ENCODE peak calls at places on chromosomes 11 and 22, in eight cellular contexts. One of them, this sample, is unnamed.

GRCh38 chr22:31160328-31160978 is 471 bp downstream of the RNF185 start:
- DNase-seq in neural progenitor cell: no peak
- DNase-seq in GM12865: no peak
- DNase-seq in psoas muscle: no peak
- DNase-seq in RWPE1: peak
- DNase-seq in HFF-Myc: no peak
- DNase-seq in NB4: no peak
- DNase-seq in lung: no peak
- DNase-seq in this sample: no peak

GRCh38 chr11:12222099-12222751 is 111.8 kb downstream of the MICAL2 start:
- DNase-seq in neural progenitor cell: no peak
- DNase-seq in GM12865: no peak
- DNase-seq in psoas muscle: peak
- DNase-seq in RWPE1: no peak
- DNase-seq in HFF-Myc: no peak
- DNase-seq in NB4: peak
- DNase-seq in lung: peak
- DNase-seq in this sample: peak

GRCh38 chr11:34809191-34810106 is 106.7 kb downstream of the APIP start:
- DNase-seq in neural progenitor cell: no peak
- DNase-seq in GM12865: no peak
- DNase-seq in psoas muscle: no peak
- DNase-seq in RWPE1: peak
- DNase-seq in HFF-Myc: no peak
- DNase-seq in NB4: peak
- DNase-seq in lung: no peak
- DNase-seq in this sample: no peak

GRCh38 chr22:27515091-27515523 is 286.4 kb downstream of the MN1 start:
- DNase-seq in neural progenitor cell: no peak
- DNase-seq in GM12865: no peak
- DNase-seq in psoas muscle: peak
- DNase-seq in RWPE1: no peak
- DNase-seq in HFF-Myc: no peak
- DNase-seq in NB4: no peak
- DNase-seq in lung: no peak
- DNase-seq in this sample: no peak

GRCh38 chr11:121576531-121576930 is 123.8 kb upstream of the SORL1-AS1 start:
- DNase-seq in neural progenitor cell: no peak
- DNase-seq in GM12865: peak
- DNase-seq in psoas muscle: no peak
- DNase-seq in RWPE1: no peak
- DNase-seq in HFF-Myc: no peak
- DNase-seq in NB4: no peak
- DNase-seq in lung: no peak
- DNase-seq in this sample: no peak

GRCh38 chr22:21038405-21038804 is 6.0 kb upstream of the SLC7A4 start:
- DNase-seq in neural progenitor cell: no peak
- DNase-seq in GM12865: no peak
- DNase-seq in psoas muscle: peak
- DNase-seq in RWPE1: no peak
- DNase-seq in HFF-Myc: no peak
- DNase-seq in NB4: no peak
- DNase-seq in lung: no peak
- DNase-seq in this sample: no peak

GRCh38 chr11:86064236-86064803 is 4.6 kb downstream of the PICALM start:
- DNase-seq in neural progenitor cell: no peak
- DNase-seq in GM12865: no peak
- DNase-seq in psoas muscle: no peak
- DNase-seq in RWPE1: no peak
- DNase-seq in HFF-Myc: no peak
- DNase-seq in NB4: peak
- DNase-seq in lung: no peak
- DNase-seq in this sample: no peak

GRCh38 chr11:3148255-3148989 is 16.7 kb downstream of the OSBPL5 start:
- DNase-seq in neural progenitor cell: no peak
- DNase-seq in GM12865: no peak
- DNase-seq in psoas muscle: no peak
- DNase-seq in RWPE1: no peak
- DNase-seq in HFF-Myc: no peak
- DNase-seq in NB4: no peak
- DNase-seq in lung: no peak
- DNase-seq in this sample: no peak

GRCh38 chr22:35104491-35104890 is 38.5 kb downstream of the ISX start:
- DNase-seq in neural progenitor cell: no peak
- DNase-seq in GM12865: no peak
- DNase-seq in psoas muscle: no peak
- DNase-seq in RWPE1: no peak
- DNase-seq in HFF-Myc: no peak
- DNase-seq in NB4: no peak
- DNase-seq in lung: no peak
- DNase-seq in this sample: no peak

GRCh38 chr22:35098921-35099320 is 33.0 kb downstream of the ISX start:
- DNase-seq in neural progenitor cell: no peak
- DNase-seq in GM12865: no peak
- DNase-seq in psoas muscle: no peak
- DNase-seq in RWPE1: no peak
- DNase-seq in HFF-Myc: no peak
- DNase-seq in NB4: no peak
- DNase-seq in lung: no peak
- DNase-seq in this sample: no peak

GRCh38 chr22:35103756-35104155 is 37.8 kb downstream of the ISX start:
- DNase-seq in neural progenitor cell: no peak
- DNase-seq in GM12865: no peak
- DNase-seq in psoas muscle: no peak
- DNase-seq in RWPE1: no peak
- DNase-seq in HFF-Myc: no peak
- DNase-seq in NB4: no peak
- DNase-seq in lung: no peak
- DNase-seq in this sample: no peak

GRCh38 chr22:35099883-35100282 is 33.9 kb downstream of the ISX start:
- DNase-seq in neural progenitor cell: no peak
- DNase-seq in GM12865: no peak
- DNase-seq in psoas muscle: no peak
- DNase-seq in RWPE1: no peak
- DNase-seq in HFF-Myc: no peak
- DNase-seq in NB4: no peak
- DNase-seq in lung: no peak
- DNase-seq in this sample: no peak

DNA sequence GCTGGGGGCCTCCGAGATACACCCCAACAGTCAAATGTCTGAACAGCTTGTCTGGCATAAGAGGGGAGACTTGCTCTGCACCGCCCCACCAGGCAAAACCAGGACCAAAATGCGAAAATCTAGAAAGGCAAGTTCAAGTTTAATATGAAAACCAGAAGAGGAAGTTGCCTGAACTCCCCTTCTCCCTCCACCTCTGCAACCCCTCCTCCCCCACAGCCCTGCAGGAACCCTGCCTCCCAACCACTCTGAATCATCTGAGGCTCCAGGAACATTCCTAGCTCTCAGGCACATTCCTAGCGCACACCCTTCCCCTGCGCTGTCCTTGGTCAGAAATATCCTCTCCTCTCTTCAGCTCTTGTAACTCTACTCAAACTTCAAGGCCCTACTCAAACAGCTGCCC is 36.7 kb downstream of the ISX start:
- DNase-seq in neural progenitor cell: peak
- DNase-seq in GM12865: peak
- DNase-seq in psoas muscle: no peak
- DNase-seq in RWPE1: peak
- DNase-seq in HFF-Myc: no peak
- DNase-seq in NB4: peak
- DNase-seq in lung: peak
- DNase-seq in this sample: no peak
- TF ChIP-seq CTCF in neural progenitor cell: no peak
- TF ChIP-seq CTCF in GM12865: peak
- TF ChIP-seq CTCF in psoas muscle: no peak
- TF ChIP-seq CTCF in RWPE1: no peak
- TF ChIP-seq CTCF in HFF-Myc: no peak
- TF ChIP-seq CTCF in NB4: no peak
- TF ChIP-seq CTCF in lung: no peak
- TF ChIP-seq CTCF in this sample: no peak

GRCh38 chr11:44467931-44468330 is 97.5 kb upstream of the CD82 start:
- DNase-seq in neural progenitor cell: peak
- DNase-seq in GM12865: no peak
- DNase-seq in psoas muscle: no peak
- DNase-seq in RWPE1: no peak
- DNase-seq in HFF-Myc: no peak
- DNase-seq in NB4: no peak
- DNase-seq in lung: no peak
- DNase-seq in this sample: no peak

GRCh38 chr11:44467413-44467812 is 98.0 kb upstream of the CD82 start:
- DNase-seq in neural progenitor cell: peak
- DNase-seq in GM12865: no peak
- DNase-seq in psoas muscle: no peak
- DNase-seq in RWPE1: no peak
- DNase-seq in HFF-Myc: no peak
- DNase-seq in NB4: no peak
- DNase-seq in lung: no peak
- DNase-seq in this sample: no peak

GRCh38 chr11:44463751-44464150 is 101.7 kb upstream of the CD82 start:
- DNase-seq in neural progenitor cell: no peak
- DNase-seq in GM12865: no peak
- DNase-seq in psoas muscle: no peak
- DNase-seq in RWPE1: no peak
- DNase-seq in HFF-Myc: no peak
- DNase-seq in NB4: no peak
- DNase-seq in lung: no peak
- DNase-seq in this sample: no peak

GRCh38 chr11:44466531-44467179 is 98.8 kb upstream of the CD82 start:
- DNase-seq in neural progenitor cell: no peak
- DNase-seq in GM12865: no peak
- DNase-seq in psoas muscle: no peak
- DNase-seq in RWPE1: no peak
- DNase-seq in HFF-Myc: no peak
- DNase-seq in NB4: no peak
- DNase-seq in lung: no peak
- DNase-seq in this sample: no peak

DNA sequence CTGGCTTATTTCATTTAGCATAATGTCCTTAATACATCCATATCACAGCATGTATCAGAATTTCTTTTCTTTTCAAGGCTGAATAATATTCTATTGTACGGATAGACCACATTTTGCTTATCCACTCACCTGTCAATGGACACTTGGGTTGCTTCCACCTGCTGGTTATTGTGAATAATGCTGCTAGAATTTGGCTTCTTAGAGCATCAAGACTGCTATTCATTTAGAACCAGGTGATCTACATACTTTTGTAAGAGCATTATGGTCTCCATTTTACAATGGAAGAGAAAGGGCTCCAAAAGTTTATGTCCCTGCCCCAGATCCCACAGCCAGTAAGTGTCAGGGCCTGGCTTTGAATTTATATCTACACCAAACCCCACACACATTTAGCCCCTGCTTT is 100.7 kb upstream of the CD82 start:
- DNase-seq in neural progenitor cell: no peak
- DNase-seq in GM12865: peak
- DNase-seq in psoas muscle: no peak
- DNase-seq in RWPE1: no peak
- DNase-seq in HFF-Myc: no peak
- DNase-seq in NB4: peak
- DNase-seq in lung: no peak
- DNase-seq in this sample: no peak
- TF ChIP-seq CTCF in neural progenitor cell: peak
- TF ChIP-seq CTCF in GM12865: no peak
- TF ChIP-seq CTCF in psoas muscle: no peak
- TF ChIP-seq CTCF in RWPE1: no peak
- TF ChIP-seq CTCF in HFF-Myc: no peak
- TF ChIP-seq CTCF in NB4: no peak
- TF ChIP-seq CTCF in lung: no peak
- TF ChIP-seq CTCF in this sample: no peak

DNA sequence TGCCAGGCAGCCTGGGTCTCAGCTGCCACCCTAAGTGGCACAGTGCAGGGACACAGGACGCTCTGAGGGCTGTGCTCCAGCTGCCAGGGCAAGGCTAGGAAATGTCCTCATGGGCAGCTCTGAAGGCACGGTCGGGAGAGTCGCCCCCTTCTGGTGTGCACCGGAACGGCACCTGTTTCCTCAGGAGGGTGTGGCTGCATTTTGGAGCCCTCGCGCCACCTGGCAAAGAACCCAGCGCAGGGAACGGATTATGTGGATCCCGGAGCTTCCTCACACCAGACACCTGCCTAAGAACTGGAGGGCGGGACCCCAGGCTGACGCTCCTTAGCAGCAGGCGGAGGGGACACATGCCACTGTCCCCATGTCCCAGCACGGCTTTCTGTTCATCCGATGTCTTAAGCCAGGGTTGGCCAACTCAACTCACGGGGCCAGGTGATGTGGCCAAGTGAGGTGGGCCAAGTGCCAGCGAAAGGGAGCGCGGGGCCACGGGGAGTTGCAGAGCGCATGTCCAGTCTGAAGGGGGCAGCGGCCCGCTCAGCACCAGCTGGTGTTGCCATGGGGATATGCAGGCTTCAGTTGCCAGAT is 5.1 kb upstream of the SLC22A8 start:
- DNase-seq in neural progenitor cell: peak
- DNase-seq in GM12865: peak
- DNase-seq in psoas muscle: no peak
- DNase-seq in RWPE1: no peak
- DNase-seq in HFF-Myc: no peak
- DNase-seq in NB4: peak
- DNase-seq in lung: no peak
- DNase-seq in this sample: no peak
- TF ChIP-seq CTCF in neural progenitor cell: peak
- TF ChIP-seq CTCF in GM12865: peak
- TF ChIP-seq CTCF in psoas muscle: no peak
- TF ChIP-seq CTCF in RWPE1: peak
- TF ChIP-seq CTCF in HFF-Myc: peak
- TF ChIP-seq CTCF in NB4: peak
- TF ChIP-seq CTCF in lung: no peak
- TF ChIP-seq CTCF in this sample: peak

DNA sequence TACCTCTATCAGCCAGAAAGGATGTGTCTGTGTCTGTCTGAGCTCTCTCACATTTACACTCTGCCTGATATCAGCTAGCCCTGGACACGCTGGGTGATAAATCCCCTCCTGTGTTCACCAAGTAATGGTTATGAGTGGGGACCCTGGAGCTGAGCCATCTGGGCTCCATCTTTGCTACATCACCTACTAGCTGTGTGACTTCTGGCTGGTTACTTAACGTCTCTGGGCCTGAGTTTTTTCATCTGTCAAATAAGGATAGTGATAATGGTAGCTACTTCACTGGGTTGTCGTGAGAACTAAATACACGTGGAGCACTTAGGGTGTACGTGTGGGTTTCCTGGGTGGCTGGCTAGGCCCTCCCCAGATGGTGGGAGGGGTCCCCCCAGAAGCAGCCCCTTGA is 22.9 kb downstream of the UQCR10 start:
- DNase-seq in neural progenitor cell: no peak
- DNase-seq in GM12865: no peak
- DNase-seq in psoas muscle: no peak
- DNase-seq in RWPE1: no peak
- DNase-seq in HFF-Myc: no peak
- DNase-seq in NB4: no peak
- DNase-seq in lung: no peak
- DNase-seq in this sample: no peak
- TF ChIP-seq CTCF in neural progenitor cell: no peak
- TF ChIP-seq CTCF in GM12865: no peak
- TF ChIP-seq CTCF in psoas muscle: no peak
- TF ChIP-seq CTCF in RWPE1: no peak
- TF ChIP-seq CTCF in HFF-Myc: no peak
- TF ChIP-seq CTCF in NB4: no peak
- TF ChIP-seq CTCF in lung: no peak
- TF ChIP-seq CTCF in this sample: no peak

GRCh38 chr11:116454020-116454645 is 318.7 kb downstream of the BUD13 start:
- DNase-seq in neural progenitor cell: peak
- DNase-seq in GM12865: peak
- DNase-seq in psoas muscle: no peak
- DNase-seq in RWPE1: no peak
- DNase-seq in HFF-Myc: peak
- DNase-seq in NB4: peak
- DNase-seq in lung: peak
- DNase-seq in this sample: no peak
- TF ChIP-seq CTCF in neural progenitor cell: peak
- TF ChIP-seq CTCF in GM12865: peak
- TF ChIP-seq CTCF in psoas muscle: peak
- TF ChIP-seq CTCF in RWPE1: no peak
- TF ChIP-seq CTCF in HFF-Myc: peak
- TF ChIP-seq CTCF in NB4: peak
- TF ChIP-seq CTCF in lung: peak
- TF ChIP-seq CTCF in this sample: peak

This sample was measured in astrocyte of the cerebellum.